ENCODE peak calls at places on chromosome 18, in seven cellular contexts. One of them, this sample, is unnamed.

GRCh38 chr18:48153641-48154481 is 223.4 kb upstream of the SMAD2 start:
- DNase-seq in left ventricle myocardium superior: no peak
- DNase-seq in foreskin fibroblast: peak; percentile 16
- DNase-seq in activated CD4-positive, alpha-beta T cell treated with anti-CD3 and anti-CD28 coated beads for 48 hours: no peak
- DNase-seq in 8988T: no peak
- DNase-seq in breast epithelium: no peak
- DNase-seq in stimulated activated CD4-positive, alpha-beta T cell treated with anti-CD3 and anti-CD28 coated beads, Interleukin-2, amount 100 ng/mL, for 48 hours: no peak
- DNase-seq in this sample: no peak

GRCh38 chr18:49174478-49174877 is 223.7 kb upstream of the SMAD7 start:
- DNase-seq in left ventricle myocardium superior: no peak
- DNase-seq in foreskin fibroblast: peak; percentile 62
- DNase-seq in activated CD4-positive, alpha-beta T cell treated with anti-CD3 and anti-CD28 coated beads for 48 hours: no peak
- DNase-seq in 8988T: no peak
- DNase-seq in breast epithelium: no peak
- DNase-seq in stimulated activated CD4-positive, alpha-beta T cell treated with anti-CD3 and anti-CD28 coated beads, Interleukin-2, amount 100 ng/mL, for 48 hours: no peak
- DNase-seq in this sample: no peak

GRCh38 chr18:41320090-41320489 is 634.9 kb upstream of the PIK3C3 start:
- DNase-seq in left ventricle myocardium superior: no peak
- DNase-seq in foreskin fibroblast: no peak
- DNase-seq in activated CD4-positive, alpha-beta T cell treated with anti-CD3 and anti-CD28 coated beads for 48 hours: no peak
- DNase-seq in 8988T: no peak
- DNase-seq in breast epithelium: no peak
- DNase-seq in stimulated activated CD4-positive, alpha-beta T cell treated with anti-CD3 and anti-CD28 coated beads, Interleukin-2, amount 100 ng/mL, for 48 hours: no peak
- DNase-seq in this sample: no peak

GRCh38 chr18:35695803-35696202 is 114.3 kb downstream of the GALNT1 start:
- DNase-seq in left ventricle myocardium superior: peak; percentile 85
- DNase-seq in foreskin fibroblast: no peak
- DNase-seq in activated CD4-positive, alpha-beta T cell treated with anti-CD3 and anti-CD28 coated beads for 48 hours: no peak
- DNase-seq in 8988T: no peak
- DNase-seq in breast epithelium: peak; percentile 86
- DNase-seq in stimulated activated CD4-positive, alpha-beta T cell treated with anti-CD3 and anti-CD28 coated beads, Interleukin-2, amount 100 ng/mL, for 48 hours: no peak
- DNase-seq in this sample: no peak

GRCh38 chr18:33873127-33873526 is 295.1 kb downstream of the ASXL3 start:
- DNase-seq in left ventricle myocardium superior: no peak
- DNase-seq in foreskin fibroblast: no peak
- DNase-seq in activated CD4-positive, alpha-beta T cell treated with anti-CD3 and anti-CD28 coated beads for 48 hours: no peak
- DNase-seq in 8988T: no peak
- DNase-seq in breast epithelium: no peak
- DNase-seq in stimulated activated CD4-positive, alpha-beta T cell treated with anti-CD3 and anti-CD28 coated beads, Interleukin-2, amount 100 ng/mL, for 48 hours: no peak
- DNase-seq in this sample: no peak

GRCh38 chr18:12255626-12256026 is 1.5 kb downstream of the CIDEA start:
- DNase-seq in left ventricle myocardium superior: no peak
- DNase-seq in foreskin fibroblast: peak; percentile 51
- DNase-seq in activated CD4-positive, alpha-beta T cell treated with anti-CD3 and anti-CD28 coated beads for 48 hours: no peak
- DNase-seq in 8988T: peak; percentile 83
- DNase-seq in breast epithelium: peak; percentile 41
- DNase-seq in stimulated activated CD4-positive, alpha-beta T cell treated with anti-CD3 and anti-CD28 coated beads, Interleukin-2, amount 100 ng/mL, for 48 hours: no peak
- DNase-seq in this sample: no peak

GRCh38 chr18:48740846-48741485 is 202.1 kb downstream of the CTIF start:
- DNase-seq in left ventricle myocardium superior: peak; percentile 57
- DNase-seq in foreskin fibroblast: no peak
- DNase-seq in activated CD4-positive, alpha-beta T cell treated with anti-CD3 and anti-CD28 coated beads for 48 hours: no peak
- DNase-seq in 8988T: no peak
- DNase-seq in breast epithelium: no peak
- DNase-seq in stimulated activated CD4-positive, alpha-beta T cell treated with anti-CD3 and anti-CD28 coated beads, Interleukin-2, amount 100 ng/mL, for 48 hours: no peak
- DNase-seq in this sample: no peak

GRCh38 chr18:55390898-55391297 is 197.1 kb downstream of the TCF4 start:
- DNase-seq in left ventricle myocardium superior: no peak
- DNase-seq in foreskin fibroblast: no peak
- DNase-seq in activated CD4-positive, alpha-beta T cell treated with anti-CD3 and anti-CD28 coated beads for 48 hours: no peak
- DNase-seq in 8988T: no peak
- DNase-seq in breast epithelium: no peak
- DNase-seq in stimulated activated CD4-positive, alpha-beta T cell treated with anti-CD3 and anti-CD28 coated beads, Interleukin-2, amount 100 ng/mL, for 48 hours: no peak
- DNase-seq in this sample: no peak

GRCh38 chr18:9417081-9417841 is 58.1 kb upstream of the RALBP1 start:
- DNase-seq in left ventricle myocardium superior: peak; percentile 68
- DNase-seq in foreskin fibroblast: peak; percentile 51
- DNase-seq in activated CD4-positive, alpha-beta T cell treated with anti-CD3 and anti-CD28 coated beads for 48 hours: no peak
- DNase-seq in 8988T: no peak
- DNase-seq in breast epithelium: no peak
- DNase-seq in stimulated activated CD4-positive, alpha-beta T cell treated with anti-CD3 and anti-CD28 coated beads, Interleukin-2, amount 100 ng/mL, for 48 hours: no peak
- DNase-seq in this sample: no peak

GRCh38 chr18:55637204-55637603 is 49.2 kb upstream of the TCF4 start:
- DNase-seq in left ventricle myocardium superior: no peak
- DNase-seq in foreskin fibroblast: no peak
- DNase-seq in activated CD4-positive, alpha-beta T cell treated with anti-CD3 and anti-CD28 coated beads for 48 hours: no peak
- DNase-seq in 8988T: no peak
- DNase-seq in breast epithelium: no peak
- DNase-seq in stimulated activated CD4-positive, alpha-beta T cell treated with anti-CD3 and anti-CD28 coated beads, Interleukin-2, amount 100 ng/mL, for 48 hours: no peak
- DNase-seq in this sample: no peak

GRCh38 chr18:46719388-46719787 is 37.5 kb downstream of the ST8SIA5 start:
- DNase-seq in left ventricle myocardium superior: no peak
- DNase-seq in foreskin fibroblast: no peak
- DNase-seq in activated CD4-positive, alpha-beta T cell treated with anti-CD3 and anti-CD28 coated beads for 48 hours: no peak
- DNase-seq in 8988T: no peak
- DNase-seq in breast epithelium: no peak
- DNase-seq in stimulated activated CD4-positive, alpha-beta T cell treated with anti-CD3 and anti-CD28 coated beads, Interleukin-2, amount 100 ng/mL, for 48 hours: no peak
- DNase-seq in this sample: no peak

GRCh38 chr18:38752430-38752829 is 1186.8 kb upstream of the CELF4 start:
- DNase-seq in left ventricle myocardium superior: no peak
- DNase-seq in foreskin fibroblast: no peak
- DNase-seq in activated CD4-positive, alpha-beta T cell treated with anti-CD3 and anti-CD28 coated beads for 48 hours: no peak
- DNase-seq in 8988T: no peak
- DNase-seq in breast epithelium: no peak
- DNase-seq in stimulated activated CD4-positive, alpha-beta T cell treated with anti-CD3 and anti-CD28 coated beads, Interleukin-2, amount 100 ng/mL, for 48 hours: no peak
- DNase-seq in this sample: no peak

GRCh38 chr18:22254088-22254487 is 84.7 kb downstream of the GATA6 start:
- DNase-seq in left ventricle myocardium superior: no peak
- DNase-seq in foreskin fibroblast: no peak
- DNase-seq in activated CD4-positive, alpha-beta T cell treated with anti-CD3 and anti-CD28 coated beads for 48 hours: no peak
- DNase-seq in 8988T: no peak
- DNase-seq in breast epithelium: no peak
- DNase-seq in stimulated activated CD4-positive, alpha-beta T cell treated with anti-CD3 and anti-CD28 coated beads, Interleukin-2, amount 100 ng/mL, for 48 hours: no peak
- DNase-seq in this sample: no peak